ENCODE peak calls at places on chromosomes 6 and 20, in seven cellular contexts. E, G, V, C, W, A and K are unnamed samples.

GRCh38 chr20:8568068-8568467 is 436.0 kb downstream of the PLCB1 start:
- DNase-seq in E (no peak), G (no peak), V (no peak), C (no peak), W (no peak), A (no peak), K (no peak)

GRCh38 chr20:43844778-43845614 is 69.7 kb upstream of the TOX2 start:
- DNase-seq in E (no peak), G (peak), V (peak), C (peak), W (peak), A (no peak), K (no peak)

GRCh38 chr20:59042796-59043621 is 423 bp upstream of the PRELID3B start:
- DNase-seq in E (peak), G (peak), V (peak), C (peak), W (peak), A (peak), K (peak)

GRCh38 chr6:169738204-169738971 is 13.0 kb downstream of the DYNLT2 start:
- DNase-seq in E (peak), G (no peak), V (no peak), C (no peak), W (no peak), A (peak), K (peak)

GRCh38 chr6:28296520-28297060 is 15.2 kb downstream of the PGBD1 start:
- DNase-seq in E (no peak), G (no peak), V (no peak), C (no peak), W (peak), A (no peak), K (no peak)

GRCh38 chr20:49685809-49686208 is 27.9 kb downstream of the B4GALT5 start:
- DNase-seq in E (no peak), G (peak), V (peak), C (peak), W (no peak), A (no peak), K (no peak)

GRCh38 chr20:25859649-25860530 is 163.2 kb upstream of the ZNF337 start:
- DNase-seq in E (peak), G (no peak), V (peak), C (peak), W (peak), A (peak), K (peak)

GRCh38 chr6:17022604-17023003 is 79.2 kb upstream of the STMND1 start:
- DNase-seq in E (no peak), G (no peak), V (no peak), C (no peak), W (no peak), A (no peak), K (no peak)

GRCh38 chr6:163599136-163599535 is 184.6 kb downstream of the QKI start:
- DNase-seq in E (no peak), G (no peak), V (no peak), C (no peak), W (no peak), A (no peak), K (no peak)

GRCh38 chr6:28207244-28208179 is 17.6 kb upstream of the ZSCAN9 start:
- DNase-seq in E (peak), G (no peak), V (no peak), C (no peak), W (peak), A (no peak), K (peak)

GRCh38 chr20:3276400-3277015 is 37.5 kb upstream of the SLC4A11 start:
- DNase-seq in E (no peak), G (no peak), V (peak), C (peak), W (peak), A (no peak), K (peak)

GRCh38 chr20:62778601-62779416 is 17.5 kb upstream of the MRGBP start:
- DNase-seq in E (no peak), G (no peak), V (no peak), C (no peak), W (peak), A (no peak), K (peak)

GRCh38 chr20:1327827-1328679 is 886 bp downstream of the SDCBP2 start:
- DNase-seq in E (no peak), G (no peak), V (no peak), C (no peak), W (no peak), A (no peak), K (no peak)

GRCh38 chr20:48203252-48203651 is 418.0 kb upstream of the SULF2 start:
- DNase-seq in E (no peak), G (no peak), V (no peak), C (no peak), W (no peak), A (no peak), K (no peak)

GRCh38 chr6:149899486-149899885 is 1.6 kb upstream of the RAET1E start:
- DNase-seq in E (no peak), G (no peak), V (no peak), C (no peak), W (no peak), A (no peak), K (no peak)

GRCh38 chr6:33606642-33607041 is 14.5 kb upstream of the ITPR3 start:
- DNase-seq in E (no peak), G (no peak), V (no peak), C (no peak), W (no peak), A (no peak), K (no peak)